ENCODE peak calls at places on chromosomes 4 and X, in eight cellular contexts. One of them, this sample, is unnamed. For H3K4me1, the result is how much of the 10 kb centered on the place peaks cover.

GRCh38 chr4:153296424-153296823 is 48.1 kb upstream of the MND1 start:
- DNase-seq in cardiac muscle cell: peak
- DNase-seq in lung: no peak
- DNase-seq in BE2C: no peak
- DNase-seq in left lung: peak
- DNase-seq in transverse colon: peak
- DNase-seq in A549: no peak
- DNase-seq in tibial nerve: no peak
- DNase-seq in this sample: no peak

GRCh38 chr4:101271516-101271915 is 75.8 kb downstream of the PPP3CA start:
- DNase-seq in tibial nerve: no peak
- DNase-seq in BE2C: no peak
- DNase-seq in lung: no peak
- DNase-seq in transverse colon: no peak
- DNase-seq in cardiac muscle cell: peak
- DNase-seq in left lung: no peak
- DNase-seq in A549: no peak
- DNase-seq in this sample: no peak

GRCh38 chr4:153722036-153722435 is 37.8 kb downstream of the RNF175 start:
- DNase-seq in BE2C: no peak
- DNase-seq in tibial nerve: no peak
- DNase-seq in cardiac muscle cell: no peak
- DNase-seq in lung: no peak
- DNase-seq in transverse colon: no peak
- DNase-seq in left lung: no peak
- DNase-seq in A549: no peak
- DNase-seq in this sample: no peak

GRCh38 chrX:20388594-20388993 is 121.9 kb upstream of the RPS6KA3 start:
- DNase-seq in lung: no peak
- DNase-seq in left lung: no peak
- DNase-seq in tibial nerve: no peak
- DNase-seq in cardiac muscle cell: peak
- DNase-seq in A549: no peak
- DNase-seq in BE2C: no peak
- DNase-seq in transverse colon: no peak
- DNase-seq in this sample: no peak

GRCh38 chrX:113512700-113513395 is 672.2 kb upstream of the AMOT start:
- DNase-seq in transverse colon: no peak
- DNase-seq in lung: no peak
- DNase-seq in left lung: no peak
- DNase-seq in cardiac muscle cell: peak
- DNase-seq in tibial nerve: no peak
- DNase-seq in BE2C: no peak
- DNase-seq in A549: no peak
- DNase-seq in this sample: no peak

GRCh38 chr4:31575504-31575903 is 855.3 kb downstream of the PCDH7 start:
- DNase-seq in transverse colon: no peak
- DNase-seq in A549: no peak
- DNase-seq in lung: no peak
- DNase-seq in tibial nerve: no peak
- DNase-seq in cardiac muscle cell: no peak
- DNase-seq in BE2C: no peak
- DNase-seq in left lung: no peak
- DNase-seq in this sample: no peak

GRCh38 chr4:156771171-156771837 is 200.3 kb downstream of the PDGFC start:
- DNase-seq in BE2C: no peak
- DNase-seq in lung: peak
- DNase-seq in A549: no peak
- DNase-seq in left lung: peak
- DNase-seq in cardiac muscle cell: peak
- DNase-seq in transverse colon: no peak
- DNase-seq in tibial nerve: no peak
- DNase-seq in this sample: no peak

GRCh38 chrX:155888139-155888538 is 7.0 kb downstream of the VAMP7 start:
- DNase-seq in tibial nerve: no peak
- DNase-seq in A549: no peak
- DNase-seq in cardiac muscle cell: peak
- DNase-seq in lung: no peak
- DNase-seq in left lung: no peak
- DNase-seq in BE2C: no peak
- DNase-seq in transverse colon: no peak
- DNase-seq in this sample: no peak

GRCh38 chrX:39519566-39520301 is 578.0 kb downstream of the BCOR start:
- DNase-seq in BE2C: no peak
- DNase-seq in lung: no peak
- DNase-seq in A549: no peak
- DNase-seq in transverse colon: no peak
- DNase-seq in left lung: no peak
- DNase-seq in tibial nerve: no peak
- DNase-seq in cardiac muscle cell: no peak
- DNase-seq in this sample: no peak

GRCh38 chrX:68983004-68983857 is 154.4 kb downstream of the EFNB1 start:
- DNase-seq in transverse colon: no peak
- DNase-seq in left lung: no peak
- DNase-seq in A549: no peak
- DNase-seq in BE2C: no peak
- DNase-seq in cardiac muscle cell: no peak
- DNase-seq in tibial nerve: no peak
- DNase-seq in lung: no peak
- DNase-seq in this sample: no peak

GRCh38 chr4:7507381-7507780 is 72.7 kb upstream of the PSAPL1 start:
- DNase-seq in lung: no peak
- DNase-seq in tibial nerve: no peak
- DNase-seq in A549: no peak
- DNase-seq in BE2C: no peak
- DNase-seq in left lung: no peak
- DNase-seq in transverse colon: no peak
- DNase-seq in cardiac muscle cell: no peak
- DNase-seq in this sample: no peak

GRCh38 chr4:829761-830655 is 4.1 kb upstream of the CPLX1 start:
- DNase-seq in A549: no peak
- DNase-seq in BE2C: no peak
- DNase-seq in left lung: peak
- DNase-seq in transverse colon: no peak
- DNase-seq in tibial nerve: no peak
- DNase-seq in lung: no peak
- DNase-seq in cardiac muscle cell: no peak
- DNase-seq in this sample: peak

GRCh38 chrX:1109580-1110119 is 102.8 kb downstream of the CRLF2 start:
- DNase-seq in left lung: no peak
- DNase-seq in A549: no peak
- DNase-seq in lung: no peak
- DNase-seq in tibial nerve: no peak
- DNase-seq in cardiac muscle cell: no peak
- DNase-seq in transverse colon: no peak
- DNase-seq in BE2C: no peak
- DNase-seq in this sample: no peak

GRCh38 chr4:154414796-154415195 is 76.8 kb downstream of the DCHS2 start:
- DNase-seq in tibial nerve: no peak
- DNase-seq in BE2C: no peak
- DNase-seq in A549: no peak
- DNase-seq in cardiac muscle cell: no peak
- DNase-seq in lung: no peak
- DNase-seq in transverse colon: no peak
- DNase-seq in left lung: no peak
- DNase-seq in this sample: no peak

GRCh38 chrX:110745288-110745687 is 50.3 kb downstream of the CHRDL1 start:
- DNase-seq in A549: no peak
- DNase-seq in cardiac muscle cell: peak
- DNase-seq in transverse colon: no peak
- DNase-seq in left lung: no peak
- DNase-seq in lung: no peak
- DNase-seq in tibial nerve: no peak
- DNase-seq in BE2C: no peak
- DNase-seq in this sample: no peak

GRCh38 chrX:70087857-70088256 is 25.6 kb downstream of the OTUD6A start:
- DNase-seq in lung: no peak
- DNase-seq in A549: no peak
- DNase-seq in BE2C: no peak
- DNase-seq in transverse colon: no peak
- DNase-seq in left lung: no peak
- DNase-seq in cardiac muscle cell: peak
- DNase-seq in tibial nerve: peak
- DNase-seq in this sample: no peak

GRCh38 chrX:78333521-78333920 is 6.1 kb upstream of the CYSLTR1 start:
- DNase-seq in transverse colon: no peak
- DNase-seq in lung: no peak
- DNase-seq in A549: no peak
- DNase-seq in BE2C: no peak
- DNase-seq in left lung: no peak
- DNase-seq in cardiac muscle cell: no peak
- DNase-seq in tibial nerve: no peak
- DNase-seq in this sample: no peak

GRCh38 chrX:35439042-35439639 is 359.0 kb upstream of the MAGEB16 start:
- DNase-seq in transverse colon: no peak
- DNase-seq in cardiac muscle cell: no peak
- DNase-seq in left lung: no peak
- DNase-seq in BE2C: no peak
- DNase-seq in tibial nerve: no peak
- DNase-seq in A549: no peak
- DNase-seq in lung: no peak
- DNase-seq in this sample: no peak

GRCh38 chrX:136200466-136200865 is 50.7 kb downstream of the MAP7D3 start:
- DNase-seq in lung: no peak
- DNase-seq in BE2C: no peak
- DNase-seq in transverse colon: no peak
- DNase-seq in tibial nerve: no peak
- DNase-seq in cardiac muscle cell: peak
- DNase-seq in left lung: no peak
- DNase-seq in A549: peak
- DNase-seq in this sample: no peak

GRCh38 chr4:66946761-66947160 is 598.5 kb downstream of the CENPC start:
- DNase-seq in cardiac muscle cell: no peak
- DNase-seq in left lung: no peak
- DNase-seq in lung: no peak
- DNase-seq in BE2C: no peak
- DNase-seq in transverse colon: no peak
- DNase-seq in tibial nerve: no peak
- DNase-seq in A549: no peak
- DNase-seq in this sample: no peak
- H3K4me1 ChIP-seq in cardiac muscle cell: under half
- H3K4me1 ChIP-seq in left lung: under half
- H3K4me1 ChIP-seq in lung: under half
- H3K4me1 ChIP-seq in BE2C: under half
- H3K4me1 ChIP-seq in transverse colon: under half
- H3K4me1 ChIP-seq in tibial nerve: under half
- H3K4me1 ChIP-seq in A549: under half
- H3K4me1 ChIP-seq in this sample: under half

GRCh38 chrX:72182924-72183323 is 1.4 kb downstream of the PIN4 start:
- DNase-seq in lung: no peak
- DNase-seq in BE2C: no peak
- DNase-seq in A549: no peak
- DNase-seq in cardiac muscle cell: no peak
- DNase-seq in transverse colon: no peak
- DNase-seq in tibial nerve: no peak
- DNase-seq in left lung: no peak
- DNase-seq in this sample: no peak
- H3K4me3 ChIP-seq in lung: no peak
- H3K4me3 ChIP-seq in BE2C: peak
- H3K4me3 ChIP-seq in A549: peak
- H3K4me3 ChIP-seq in cardiac muscle cell: no peak
- H3K4me3 ChIP-seq in transverse colon: no peak
- H3K4me3 ChIP-seq in tibial nerve: no peak
- H3K4me3 ChIP-seq in left lung: no peak
- H3K4me3 ChIP-seq in this sample: peak

DNA sequence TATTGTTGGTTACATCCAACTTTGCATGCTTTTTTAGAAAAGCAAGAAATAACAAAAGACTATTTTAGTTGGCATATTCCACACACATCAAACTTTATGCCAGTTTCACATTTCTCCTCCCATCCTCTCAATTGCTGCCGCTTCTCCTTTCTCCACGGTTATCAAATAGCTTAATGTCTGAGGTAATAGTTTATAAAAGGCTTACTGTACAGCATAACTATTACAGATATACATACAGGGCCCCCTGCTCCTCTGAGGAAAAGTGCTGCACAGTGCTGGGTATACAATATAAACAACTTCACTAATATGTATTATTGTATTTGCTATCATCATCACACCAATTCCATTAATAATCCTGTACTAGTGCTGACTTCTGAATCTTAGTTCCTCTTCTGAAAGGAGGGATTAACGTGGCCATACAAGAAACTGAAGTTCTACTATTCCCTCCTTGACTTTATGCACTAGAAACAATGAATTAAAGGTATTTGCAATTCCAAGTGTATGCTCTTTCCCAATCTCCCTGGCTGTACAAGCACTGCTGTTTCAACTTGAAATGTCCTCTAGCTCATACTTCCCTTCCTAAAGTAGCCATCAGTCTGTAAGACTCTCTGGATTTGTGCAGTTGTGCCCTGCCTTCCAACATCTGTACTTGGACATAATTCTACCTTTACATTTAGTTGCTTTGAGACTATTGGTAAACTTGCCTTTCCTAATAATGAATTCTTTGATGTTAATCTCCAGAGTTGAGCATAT is 2.5 kb downstream of the CCNI start:
- DNase-seq in tibial nerve: no peak
- DNase-seq in BE2C: no peak
- DNase-seq in transverse colon: no peak
- DNase-seq in cardiac muscle cell: peak
- DNase-seq in left lung: no peak
- DNase-seq in lung: no peak
- DNase-seq in A549: no peak
- DNase-seq in this sample: no peak
- H3K4me1 ChIP-seq in tibial nerve: under half
- H3K4me1 ChIP-seq in BE2C: under half
- H3K4me1 ChIP-seq in transverse colon: under half
- H3K4me1 ChIP-seq in cardiac muscle cell: under half
- H3K4me1 ChIP-seq in left lung: under half
- H3K4me1 ChIP-seq in lung: under half
- H3K4me1 ChIP-seq in A549: under half
- H3K4me1 ChIP-seq in this sample: under half

GRCh38 chr4:2042947-2043395 is 16.2 kb upstream of the NAT8L start:
- DNase-seq in cardiac muscle cell: no peak
- DNase-seq in BE2C: no peak
- DNase-seq in A549: no peak
- DNase-seq in left lung: no peak
- DNase-seq in transverse colon: no peak
- DNase-seq in lung: no peak
- DNase-seq in tibial nerve: no peak
- DNase-seq in this sample: no peak

GRCh38 chr4:2043396-2044118 is 15.6 kb upstream of the NAT8L start:
- DNase-seq in BE2C: no peak
- DNase-seq in cardiac muscle cell: no peak
- DNase-seq in left lung: no peak
- DNase-seq in lung: no peak
- DNase-seq in transverse colon: no peak
- DNase-seq in A549: no peak
- DNase-seq in tibial nerve: no peak
- DNase-seq in this sample: no peak

GRCh38 chr4:2042207-2042946 is 16.8 kb upstream of the NAT8L start:
- DNase-seq in cardiac muscle cell: no peak
- DNase-seq in lung: no peak
- DNase-seq in transverse colon: peak
- DNase-seq in left lung: no peak
- DNase-seq in BE2C: peak
- DNase-seq in tibial nerve: no peak
- DNase-seq in A549: no peak
- DNase-seq in this sample: peak

GRCh38 chr4:2041234-2042130 is 17.6 kb upstream of the NAT8L start:
- DNase-seq in lung: peak
- DNase-seq in A549: peak
- DNase-seq in tibial nerve: peak
- DNase-seq in BE2C: peak
- DNase-seq in left lung: peak
- DNase-seq in transverse colon: peak
- DNase-seq in cardiac muscle cell: peak
- DNase-seq in this sample: peak

GRCh38 chr4:2040391-2041233 is 18.5 kb upstream of the NAT8L start:
- DNase-seq in cardiac muscle cell: no peak
- DNase-seq in tibial nerve: no peak
- DNase-seq in lung: no peak
- DNase-seq in left lung: no peak
- DNase-seq in BE2C: no peak
- DNase-seq in transverse colon: no peak
- DNase-seq in A549: no peak
- DNase-seq in this sample: no peak
- H3K4me3 ChIP-seq in cardiac muscle cell: peak
- H3K4me3 ChIP-seq in tibial nerve: peak
- H3K4me3 ChIP-seq in lung: no peak
- H3K4me3 ChIP-seq in left lung: peak
- H3K4me3 ChIP-seq in BE2C: peak
- H3K4me3 ChIP-seq in transverse colon: peak
- H3K4me3 ChIP-seq in A549: peak
- H3K4me3 ChIP-seq in this sample: peak

This sample was measured in Caco-2.